ENCODE peak calls at places on chromosomes 1 and 21, in six cellular contexts. D, S, K, F, P and H are unnamed samples.

GRCh38 chr1:226429868-226430715 is 22.2 kb upstream of the PARP1 start:
- DNase-seq in D (no peak), S (no peak), K (no peak), F (peak), P (no peak), H (no peak)

GRCh38 chr1:7698666-7699065 is 72.4 kb upstream of the VAMP3 start:
- DNase-seq in D (no peak), S (no peak), K (no peak), F (no peak), P (no peak), H (no peak)

GRCh38 chr1:241679961-241680360 is 27.9 kb downstream of the WDR64 start:
- DNase-seq in D (no peak), S (no peak), K (no peak), F (no peak), P (no peak), H (no peak)

GRCh38 chr21:35128526-35128925 is 79.4 kb upstream of the RUNX1 start:
- DNase-seq in D (no peak), S (no peak), K (no peak), F (no peak), P (no peak), H (no peak)

GRCh38 chr1:36096500-36097412 is 8.1 kb downstream of the ADPRS start:
- DNase-seq in D (no peak), S (no peak), K (no peak), F (no peak), P (no peak), H (no peak)

GRCh38 chr1:117629625-117630422 is 24.0 kb downstream of the TENT5C start:
- DNase-seq in D (no peak), S (no peak), K (no peak), F (no peak), P (no peak), H (no peak)

GRCh38 chr1:232271991-232272589 is 357.8 kb downstream of the SIPA1L2 start:
- DNase-seq in D (peak), S (no peak), K (no peak), F (no peak), P (peak), H (no peak)

GRCh38 chr1:109989656-109990653 is 5.4 kb downstream of the AHCYL1 start:
- DNase-seq in D (no peak), S (no peak), K (no peak), F (no peak), P (no peak), H (no peak)

GRCh38 chr1:221706191-221706590 is 35.7 kb downstream of the DUSP10 start:
- DNase-seq in D (no peak), S (no peak), K (no peak), F (no peak), P (no peak), H (no peak)

GRCh38 chr1:23437355-23437664 is 12.8 kb upstream of the TCEA3 start:
- DNase-seq in D (no peak), S (no peak), K (no peak), F (no peak), P (no peak), H (no peak)

DNA sequence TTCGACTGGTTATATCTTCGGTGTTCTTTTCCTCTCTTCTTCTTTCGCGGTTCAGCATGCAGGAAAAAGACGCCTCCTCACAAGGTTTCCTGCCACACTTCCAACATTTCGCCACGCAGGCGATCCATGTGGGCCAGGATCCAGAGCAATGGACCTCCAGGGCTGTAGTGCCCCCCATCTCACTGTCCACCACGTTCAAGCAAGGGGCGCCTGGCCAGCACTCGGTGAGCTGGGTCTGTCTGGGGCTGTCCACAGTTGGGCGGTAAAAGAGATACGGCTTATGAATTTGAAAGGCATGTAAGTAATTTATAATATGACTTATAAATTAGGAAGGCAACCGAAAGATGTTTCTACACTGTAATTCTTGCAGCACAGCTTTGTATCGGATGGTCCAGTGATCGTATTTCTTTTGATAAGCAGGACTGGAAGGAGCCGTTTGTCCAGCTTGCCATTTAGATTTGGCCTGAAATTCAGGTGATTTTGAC is 334 bp downstream of the CTH start:
- DNase-seq in D (no peak), S (no peak), K (no peak), F (no peak), P (no peak), H (peak)
- TF ChIP-seq CTCF in D (no peak), S (no peak), K (no peak), F (no peak), P (peak), H (no peak)

GRCh38 chr1:216563096-216563495 is 139.8 kb upstream of the USH2A start:
- DNase-seq in D (no peak), S (no peak), K (no peak), F (no peak), P (no peak), H (no peak)

GRCh38 chr1:216562383-216562782 is 139.1 kb upstream of the USH2A start:
- DNase-seq in D (no peak), S (no peak), K (no peak), F (no peak), P (no peak), H (no peak)

GRCh38 chr1:216566809-216567208 is 143.6 kb upstream of the USH2A start:
- DNase-seq in D (peak), S (no peak), K (no peak), F (no peak), P (peak), H (no peak)
- TF ChIP-seq CTCF in D (peak), S (no peak), K (no peak), F (no peak), P (peak), H (peak)

GRCh38 chr1:157597959-157598667 is at the start of gene FCRL4:
- DNase-seq in D (no peak), S (no peak), K (no peak), F (no peak), P (no peak), H (no peak)
- TF ChIP-seq CTCF in D (no peak), S (no peak), K (no peak), F (no peak), P (no peak), H (no peak)

GRCh38 chr1:62977321-62977720 is 193.4 kb downstream of the ATG4C start:
- DNase-seq in D (peak), S (no peak), K (no peak), F (no peak), P (no peak), H (no peak)

GRCh38 chr1:62981434-62981833 is 197.5 kb downstream of the ATG4C start:
- DNase-seq in D (no peak), S (no peak), K (no peak), F (peak), P (no peak), H (no peak)

DNA sequence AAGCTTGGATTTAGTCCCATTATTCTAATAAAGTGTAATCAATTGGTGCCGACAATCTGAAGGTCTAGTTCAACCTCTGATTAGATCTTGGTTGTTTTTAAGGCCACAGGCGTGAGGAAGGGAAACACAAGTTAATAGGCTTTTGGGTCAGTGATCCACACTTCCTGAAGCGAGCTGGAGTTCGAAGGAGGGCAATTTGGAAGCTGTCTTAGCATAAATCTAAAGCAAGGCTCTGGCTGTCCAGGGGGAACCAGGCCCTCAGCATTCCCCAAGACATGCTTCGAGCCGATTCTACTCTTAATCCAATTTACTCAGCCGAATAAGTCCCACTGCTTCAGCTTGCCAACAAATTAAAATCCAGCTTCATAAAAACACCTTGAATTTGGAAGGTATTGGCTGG is 194.1 kb downstream of the ATG4C start:
- DNase-seq in D (no peak), S (no peak), K (no peak), F (no peak), P (no peak), H (peak)
- TF ChIP-seq CTCF in D (no peak), S (no peak), K (no peak), F (no peak), P (no peak), H (no peak)

GRCh38 chr1:151881479-151881878 is 27.8 kb downstream of the THEM4 start:
- DNase-seq in D (no peak), S (no peak), K (no peak), F (no peak), P (no peak), H (no peak)
- TF ChIP-seq CTCF in D (no peak), S (no peak), K (no peak), F (no peak), P (peak), H (no peak)

GRCh38 chr1:236137285-236137852 is 5.0 kb upstream of the GPR137B start:
- DNase-seq in D (no peak), S (no peak), K (no peak), F (no peak), P (no peak), H (no peak)
- TF ChIP-seq CTCF in D (no peak), S (no peak), K (no peak), F (no peak), P (peak), H (no peak)

DNA sequence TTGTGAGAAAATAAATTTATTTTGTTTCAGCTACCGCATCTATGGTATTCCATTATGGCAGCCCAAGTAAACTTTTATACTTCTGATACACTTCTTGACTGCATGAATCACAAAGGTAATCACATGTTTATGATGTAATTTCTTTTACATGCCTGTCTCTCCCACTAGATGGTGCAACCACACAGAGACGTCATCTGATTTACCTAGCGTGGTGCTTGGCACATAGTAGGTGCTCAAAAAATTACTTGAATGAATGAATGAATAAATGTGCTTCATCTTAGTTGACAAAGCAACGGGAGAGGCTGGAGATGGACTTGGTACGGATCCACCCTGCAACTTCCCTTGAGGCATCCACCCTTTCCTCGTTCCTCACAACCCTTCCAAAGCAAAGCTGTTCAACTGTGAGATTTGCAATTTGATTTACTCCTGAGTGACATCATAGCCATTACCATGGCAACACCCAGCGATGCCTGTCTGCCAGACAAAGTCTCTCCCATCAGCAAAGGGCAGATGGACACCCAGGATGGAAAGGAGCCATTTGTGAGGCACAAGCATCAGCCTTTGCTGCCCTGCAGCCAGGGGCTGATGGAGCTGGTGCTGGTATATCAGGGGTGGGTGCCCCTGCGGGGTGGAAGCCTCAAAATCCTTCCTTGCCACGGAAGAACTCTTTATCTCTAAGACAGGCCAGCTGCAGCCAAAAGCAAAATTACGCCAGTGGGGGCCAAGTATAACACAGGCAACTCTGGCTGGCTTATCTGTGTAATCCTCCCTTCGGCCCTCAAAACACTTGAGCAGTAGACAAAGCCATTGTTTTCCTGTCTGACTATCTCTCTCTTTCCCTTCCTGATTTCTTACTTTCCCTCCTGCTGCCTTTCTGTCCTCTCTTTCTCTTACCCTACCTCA is 18.9 kb upstream of the VWA5B1 start:
- DNase-seq in D (no peak), S (no peak), K (no peak), F (no peak), P (no peak), H (no peak)
- TF ChIP-seq CTCF in D (no peak), S (no peak), K (no peak), F (no peak), P (peak), H (peak)

GRCh38 chr1:116218922-116219321 is 107.7 kb downstream of the MAB21L3 start:
- DNase-seq in D (no peak), S (no peak), K (no peak), F (peak), P (no peak), H (no peak)
- TF ChIP-seq CTCF in D (no peak), S (no peak), K (no peak), F (no peak), P (no peak), H (no peak)